ENCODE peak calls at places on chromosomes 12 and 14, in eight cellular contexts. I is PC-3, O is astrocyte of the spinal cord, X is heart right ventricle, H is right lobe of liver, T is lower leg skin, F is fibroblast of the aortic adventitia, B is upper lobe of right lung. N is an unnamed sample.

GRCh38 chr12:94674835-94675234 is 24.5 kb upstream of the TMCC3 start:
- DNase-seq in I (no peak), O (no peak), X (peak; percentile 25), H (peak; percentile 54), T (peak; percentile 65), F (peak; percentile 12), B (no peak), N (no peak)

GRCh38 chr12:3202734-3203446 is 125.7 kb downstream of the TSPAN9 start:
- DNase-seq in I (peak; percentile 64), O (peak; percentile 54), X (peak; percentile 71), H (peak; percentile 65), T (peak; percentile 36), F (peak; percentile 40), B (peak; percentile 76), N (peak; percentile 39)

GRCh38 chr14:63453443-63453936 is 89.7 kb downstream of the PPP2R5E start:
- DNase-seq in I (no peak), O (no peak), X (no peak), H (no peak), T (no peak), F (peak; percentile 62), B (no peak), N (no peak)

GRCh38 chr12:94140556-94140955 is 7.8 kb upstream of the PLXNC1 start:
- DNase-seq in I (peak; percentile 34), O (no peak), X (no peak), H (no peak), T (no peak), F (no peak), B (no peak), N (peak; percentile 67)

GRCh38 chr12:94262228-94263010 is 114.0 kb downstream of the PLXNC1 start:
- DNase-seq in I (peak; percentile 62), O (peak; percentile 92), X (peak; percentile 84), H (peak; percentile 63), T (peak; percentile 85), F (peak; percentile 99), B (peak; percentile 94), N (peak; percentile 87)

GRCh38 chr12:89073027-89073398 is 279.3 kb downstream of the DUSP6 start:
- DNase-seq in I (peak; percentile 77), O (peak; percentile 74), X (no peak), H (no peak), T (no peak), F (peak; percentile 75), B (no peak), N (no peak)

GRCh38 chr14:89379891-89380820 is 36.9 kb downstream of the FOXN3 start:
- DNase-seq in I (no peak), O (no peak), X (no peak), H (no peak), T (no peak), F (no peak), B (no peak), N (no peak)

GRCh38 chr14:73723799-73724621 is 9.8 kb upstream of the PNMA1 start:
- DNase-seq in I (peak; percentile 96), O (peak; percentile 97), X (peak; percentile 83), H (peak; percentile 89), T (peak; percentile 84), F (peak; percentile 100), B (peak; percentile 80), N (peak; percentile 5)

GRCh38 chr12:25728196-25728595 is 175.1 kb upstream of the LMNTD1 start:
- DNase-seq in I (no peak), O (no peak), X (no peak), H (no peak), T (no peak), F (peak; percentile 69), B (no peak), N (no peak)

GRCh38 chr12:7959278-7960063 is 23.5 kb upstream of the SLC2A3 start:
- DNase-seq in I (peak; percentile 52), O (peak; percentile 15), X (no peak), H (peak; percentile 47), T (no peak), F (peak; percentile 15), B (no peak), N (peak; percentile 83)

GRCh38 chr12:124131671-124132058 is 158.7 kb downstream of the ZNF664 start:
- DNase-seq in I (no peak), O (no peak), X (no peak), H (no peak), T (no peak), F (no peak), B (no peak), N (no peak)

GRCh38 chr12:58639323-58639934 is 280.9 kb downstream of the LRIG3 start:
- DNase-seq in I (peak; percentile 50), O (no peak), X (no peak), H (no peak), T (no peak), F (peak; percentile 77), B (no peak), N (no peak)

GRCh38 chr12:4137441-4137840 is 136.1 kb upstream of the CCND2 start:
- DNase-seq in I (no peak), O (no peak), X (no peak), H (peak; percentile 14), T (no peak), F (no peak), B (no peak), N (no peak)

GRCh38 chr12:20863056-20863455 is 52.6 kb downstream of the SLCO1B3 start:
- DNase-seq in I (no peak), O (no peak), X (no peak), H (no peak), T (no peak), F (no peak), B (no peak), N (no peak)

GRCh38 chr14:69321601-69322330 is 61.8 kb downstream of the GALNT16 start:
- DNase-seq in I (peak; percentile 26), O (no peak), X (no peak), H (peak; percentile 38), T (no peak), F (peak; percentile 61), B (peak; percentile 51), N (no peak)

GRCh38 chr12:126784328-126784921 is 1482.5 kb upstream of the TMEM132C start:
- DNase-seq in I (peak; percentile 81), O (peak; percentile 26), X (peak; percentile 13), H (peak; percentile 59), T (no peak), F (peak; percentile 52), B (no peak), N (peak; percentile 65)

GRCh38 chr14:55353686-55354467 is 57.8 kb downstream of the ATG14 start:
- DNase-seq in I (peak; percentile 98), O (no peak), X (no peak), H (no peak), T (no peak), F (no peak), B (no peak), N (no peak)

GRCh38 chr12:131327521-131328488 is 374.1 kb downstream of the ADGRD1 start:
- DNase-seq in I (no peak), O (no peak), X (no peak), H (no peak), T (no peak), F (no peak), B (no peak), N (no peak)
- TF ChIP-seq CTCF in I (no peak), O (no peak), X (no peak), H (no peak), T (no peak), F (no peak), B (no peak), N (no peak)

DNA sequence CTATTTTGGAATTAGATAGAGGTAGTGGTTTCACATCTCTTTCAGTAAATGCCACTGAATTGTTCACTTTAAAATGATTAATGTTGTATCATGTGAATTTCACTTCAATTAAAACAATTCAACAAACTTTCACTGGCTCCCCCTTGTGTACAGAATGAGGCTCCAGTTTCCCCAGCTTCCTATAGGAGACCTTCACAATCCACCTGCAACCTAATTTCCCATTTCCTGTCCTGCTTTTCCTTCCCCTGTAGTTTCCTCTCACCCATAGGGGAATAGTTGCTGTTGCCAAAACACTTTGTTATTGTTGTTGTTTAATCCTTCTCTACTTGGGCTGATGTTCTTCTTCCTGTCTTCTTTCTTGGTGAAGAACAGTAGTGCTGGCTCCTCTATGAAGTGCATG is 59.8 kb downstream of the NPAS3 start:
- DNase-seq in I (peak; percentile 43), O (peak; percentile 19), X (no peak), H (no peak), T (no peak), F (peak; percentile 35), B (no peak), N (no peak)
- TF ChIP-seq CTCF in I (peak; percentile 61), O (peak; percentile 64), X (no peak), H (peak; percentile 53), T (no peak), F (peak; percentile 55), B (peak; percentile 43), N (no peak)

DNA sequence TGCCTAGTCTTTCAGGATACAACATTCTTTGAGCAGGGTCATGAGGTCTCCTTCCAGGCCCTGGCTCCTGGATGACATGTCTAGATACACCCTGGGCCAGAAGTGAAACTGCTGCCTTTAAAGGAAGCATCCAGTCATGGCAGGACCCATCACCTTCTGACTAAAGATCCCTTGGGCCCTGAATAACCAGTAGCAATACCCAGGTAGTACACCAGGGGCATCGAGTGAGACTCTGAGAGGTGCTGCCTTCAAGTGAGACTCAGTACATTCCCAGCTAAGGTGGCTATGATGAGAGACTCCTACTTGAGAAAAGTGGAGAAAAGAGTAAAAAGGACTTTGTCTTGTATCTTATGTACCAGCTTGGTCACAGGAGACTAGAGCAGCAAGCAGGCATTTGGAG is 23.5 kb downstream of the OR6C68 start:
- DNase-seq in I (peak; percentile 2), O (no peak), X (no peak), H (no peak), T (no peak), F (no peak), B (no peak), N (peak; percentile 1)
- TF ChIP-seq CTCF in I (no peak), O (no peak), X (no peak), H (no peak), T (no peak), F (no peak), B (no peak), N (peak; percentile 9)

DNA sequence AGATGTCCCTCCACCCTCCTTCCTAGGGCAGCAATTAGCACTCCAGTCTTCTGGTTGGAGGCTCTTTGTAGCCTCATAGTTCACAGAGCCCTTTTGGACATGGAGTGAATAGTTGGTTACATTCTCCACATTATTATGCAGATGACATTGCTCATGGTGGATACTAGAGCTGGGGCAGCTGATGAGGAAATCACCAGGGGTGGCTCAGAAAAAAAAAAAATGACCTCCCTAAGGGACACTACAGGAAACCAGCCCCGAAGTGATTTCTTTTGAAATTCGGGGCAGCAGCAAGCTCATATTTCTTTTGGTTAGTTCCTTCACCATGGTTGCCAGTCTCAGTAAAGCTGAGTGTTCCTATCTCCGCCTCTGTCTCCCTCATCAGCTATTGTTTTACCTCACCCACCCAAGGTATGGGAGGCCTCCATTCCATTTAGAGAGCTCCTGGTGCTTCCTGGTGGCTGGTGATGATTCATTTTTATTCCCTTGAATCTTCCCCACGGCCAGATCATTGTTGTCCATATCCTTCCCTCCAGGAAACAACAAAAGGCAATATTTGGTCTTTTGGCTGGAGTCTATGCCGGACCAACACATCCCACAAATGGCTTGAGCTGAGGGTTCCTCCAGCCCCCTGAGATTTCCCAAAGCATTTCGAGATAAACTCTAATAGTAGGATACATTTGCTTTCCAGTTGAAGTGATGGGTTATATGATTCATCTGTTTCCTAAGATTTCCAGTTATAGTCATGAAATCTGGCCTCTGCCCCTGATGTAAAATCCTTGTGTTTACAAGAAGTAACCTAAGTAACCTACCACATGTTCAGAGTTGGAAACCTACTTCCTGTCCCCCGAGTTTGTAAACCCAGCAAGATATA is 56.2 kb upstream of the NID2 start:
- DNase-seq in I (peak; percentile 50), O (peak; percentile 54), X (peak; percentile 40), H (no peak), T (no peak), F (peak; percentile 84), B (no peak), N (no peak)
- TF ChIP-seq CTCF in I (no peak), O (no peak), X (no peak), H (no peak), T (no peak), F (no peak), B (no peak), N (no peak)

N was measured in GM12865.